ENCODE peak calls at places on chromosomes 4 and X, in four cellular contexts. N, O, I and U are unnamed samples.

GRCh38 chr4:32798471-32798870 is 2078.3 kb downstream of the PCDH7 start:
- DNase-seq in N (no peak), O (no peak), I (no peak), U (no peak)

GRCh38 chrX:55161581-55161980 is 58.6 kb upstream of the PAGE5 start:
- DNase-seq in N (no peak), O (no peak), I (no peak), U (no peak)

GRCh38 chrX:11757729-11758399 is at the start of gene MSL3:
- DNase-seq in N (no peak), O (peak; percentile 73), I (peak; percentile 71), U (peak; percentile 11)

GRCh38 chrX:13260598-13260997 is 59.3 kb downstream of the ATXN3L start:
- DNase-seq in N (no peak), O (no peak), I (no peak), U (no peak)

GRCh38 chrX:93580634-93581033 is 92.7 kb downstream of the NAP1L3 start:
- DNase-seq in N (no peak), O (no peak), I (no peak), U (no peak)

GRCh38 chrX:2401590-2402360 is 99.0 kb downstream of the DHRSX start:
- DNase-seq in N (no peak), O (peak; percentile 93), I (no peak), U (no peak)

GRCh38 chr4:100588076-100588475 is 70.3 kb upstream of the EMCN start:
- DNase-seq in N (no peak), O (no peak), I (no peak), U (no peak)

GRCh38 chr4:133997440-133997839 is 204.1 kb downstream of the PABPC4L start:
- DNase-seq in N (no peak), O (no peak), I (no peak), U (no peak)

GRCh38 chrX:139388234-139388633 is 142.3 kb upstream of the F9 start:
- DNase-seq in N (no peak), O (no peak), I (no peak), U (no peak)

GRCh38 chrX:105701310-105702052 is 120.9 kb upstream of the NRK start:
- DNase-seq in N (no peak), O (no peak), I (no peak), U (no peak)

GRCh38 chr4:138445098-138445497 is 202.9 kb upstream of the SLC7A11 start:
- DNase-seq in N (no peak), O (no peak), I (no peak), U (no peak)

GRCh38 chrX:2432298-2432863 is 68.4 kb downstream of the DHRSX start:
- DNase-seq in N (no peak), O (no peak), I (no peak), U (no peak)

GRCh38 chr4:83128235-83128929 is 13.9 kb upstream of the PLAC8 start:
- DNase-seq in N (no peak), O (no peak), I (no peak), U (no peak)

GRCh38 chrX:140709421-140709846 is at the start of gene LINC00632:
- DNase-seq in N (no peak), O (no peak), I (no peak), U (no peak)

GRCh38 chr4:81085979-81086378 is 55.5 kb downstream of the BMP3 start:
- DNase-seq in N (no peak), O (no peak), I (no peak), U (no peak)

GRCh38 chr4:22988526-22988925 is 295.8 kb downstream of the GBA3 start:
- DNase-seq in N (no peak), O (no peak), I (no peak), U (no peak)

GRCh38 chr4:1614854-1615595 is 69.1 kb downstream of the FAM53A start:
- DNase-seq in N (no peak), O (no peak), I (no peak), U (no peak)

GRCh38 chr4:158020175-158020574 is 152.7 kb downstream of the GASK1B start:
- DNase-seq in N (no peak), O (peak; percentile 87), I (no peak), U (no peak)

GRCh38 chrX:104621781-104622180 is 55.8 kb downstream of the IL1RAPL2 start:
- DNase-seq in N (no peak), O (no peak), I (no peak), U (no peak)

GRCh38 chr4:3324093-3324815 is 31.4 kb downstream of the RGS12 start:
- DNase-seq in N (peak; percentile 55), O (no peak), I (no peak), U (no peak)

GRCh38 chr4:156779774-156780173 is 191.8 kb downstream of the PDGFC start:
- DNase-seq in N (no peak), O (peak; percentile 26), I (no peak), U (no peak)

GRCh38 chrX:22952011-22952410 is 47.7 kb upstream of the DDX53 start:
- DNase-seq in N (no peak), O (peak; percentile 17), I (no peak), U (no peak)